ENCODE peak calls at places on chromosome 15, in six cellular contexts. O is breast epithelium, C is A549, T is astrocyte of the spinal cord, M is colonic mucosa, U is ovary. J is an unnamed sample.

GRCh38 chr15:84955089-84955848 is 26.4 kb upstream of the PDE8A start:
- DNase-seq in O (peak; percentile 69), C (peak; percentile 89), T (peak; percentile 80), M (peak; percentile 78), U (peak; percentile 83), J (peak; percentile 69)

GRCh38 chr15:79831635-79832034 is 65.2 kb downstream of the MTHFS start:
- DNase-seq in O (no peak), C (no peak), T (no peak), M (no peak), U (no peak), J (no peak)

GRCh38 chr15:69979269-69979668 is 118.4 kb downstream of the TLE3 start:
- DNase-seq in O (no peak), C (peak; percentile 62), T (no peak), M (no peak), U (no peak), J (no peak)

GRCh38 chr15:58460872-58461271 is 29.1 kb downstream of the LIPC start:
- DNase-seq in O (no peak), C (no peak), T (no peak), M (no peak), U (no peak), J (no peak)

GRCh38 chr15:70049115-70049514 is 48.6 kb downstream of the TLE3 start:
- DNase-seq in O (peak; percentile 27), C (no peak), T (no peak), M (no peak), U (peak; percentile 28), J (no peak)

GRCh38 chr15:75650908-75651809 is 3.4 kb downstream of the SNX33 start:
- DNase-seq in O (no peak), C (no peak), T (no peak), M (peak; percentile 66), U (no peak), J (no peak)

GRCh38 chr15:56495050-56495449 is 30.1 kb upstream of the MNS1 start:
- DNase-seq in O (no peak), C (no peak), T (no peak), M (peak; percentile 57), U (no peak), J (no peak)

GRCh38 chr15:59420986-59421618 is 16.9 kb upstream of the FAM81A start:
- DNase-seq in O (no peak), C (no peak), T (peak; percentile 36), M (peak; percentile 4), U (no peak), J (peak; percentile 37)

GRCh38 chr15:56076651-56077050 is 83.2 kb upstream of the NEDD4 start:
- DNase-seq in O (no peak), C (no peak), T (no peak), M (no peak), U (no peak), J (no peak)

GRCh38 chr15:51401872-51402517 is 60.5 kb downstream of the GLDN start:
- DNase-seq in O (no peak), C (peak; percentile 44), T (no peak), M (peak; percentile 38), U (no peak), J (peak; percentile 48)

GRCh38 chr15:79007066-79007465 is 62.2 kb upstream of the CTSH start:
- DNase-seq in O (no peak), C (peak; percentile 77), T (peak; percentile 24), M (peak; percentile 44), U (no peak), J (peak; percentile 59)

GRCh38 chr15:98907921-98908490 is 99.6 kb downstream of the PGPEP1L start:
- DNase-seq in O (no peak), C (no peak), T (no peak), M (no peak), U (no peak), J (no peak)

GRCh38 chr15:80801891-80802680 is 22.9 kb downstream of the CEMIP start:
- DNase-seq in O (no peak), C (no peak), T (no peak), M (peak; percentile 67), U (no peak), J (no peak)

GRCh38 chr15:73968461-73968860 is 23.6 kb downstream of the STOML1 start:
- DNase-seq in O (no peak), C (no peak), T (no peak), M (no peak), U (no peak), J (no peak)

GRCh38 chr15:73969151-73969759 is 22.8 kb downstream of the STOML1 start:
- DNase-seq in O (peak; percentile 34), C (no peak), T (no peak), M (no peak), U (no peak), J (no peak)

GRCh38 chr15:73978896-73979295 is 13.2 kb downstream of the STOML1 start:
- DNase-seq in O (no peak), C (no peak), T (no peak), M (no peak), U (no peak), J (no peak)

GRCh38 chr15:73972984-73973682 is 19.0 kb downstream of the STOML1 start:
- DNase-seq in O (peak; percentile 82), C (peak; percentile 70), T (peak; percentile 83), M (peak; percentile 89), U (peak; percentile 89), J (peak; percentile 76)
- TF ChIP-seq CTCF in O (peak; percentile 82), C (peak; percentile 73), T (peak; percentile 88), M (peak; percentile 79), U (peak; percentile 83), J (peak; percentile 91)

GRCh38 chr15:31400222-31400927 is 73.7 kb downstream of the KLF13 start:
- DNase-seq in O (no peak), C (no peak), T (no peak), M (peak; percentile 17), U (no peak), J (no peak)

GRCh38 chr15:31397851-31398661 is 71.4 kb downstream of the KLF13 start:
- DNase-seq in O (no peak), C (no peak), T (no peak), M (peak; percentile 51), U (peak; percentile 39), J (no peak)

GRCh38 chr15:31398677-31399260 is 72.1 kb downstream of the KLF13 start:
- DNase-seq in O (no peak), C (no peak), T (no peak), M (peak; percentile 76), U (peak; percentile 35), J (no peak)

GRCh38 chr15:31399544-31400171 is 73.0 kb downstream of the KLF13 start:
- DNase-seq in O (no peak), C (no peak), T (peak; percentile 55), M (peak; percentile 53), U (peak; percentile 43), J (no peak)

GRCh38 chr15:31396881-31397560 is 70.4 kb downstream of the KLF13 start:
- DNase-seq in O (peak; percentile 80), C (peak; percentile 92), T (no peak), M (peak; percentile 97), U (peak; percentile 90), J (peak; percentile 73)
- TF ChIP-seq CTCF in O (no peak), C (peak; percentile 15), T (no peak), M (no peak), U (no peak), J (no peak)

GRCh38 chr15:72365844-72366243 is 10.0 kb downstream of the HEXA start:
- DNase-seq in O (no peak), C (no peak), T (no peak), M (no peak), U (no peak), J (no peak)
- TF ChIP-seq CTCF in O (no peak), C (no peak), T (no peak), M (no peak), U (no peak), J (no peak)

GRCh38 chr15:65836665-65837064 is 32.6 kb upstream of the RAB11A start:
- DNase-seq in O (no peak), C (no peak), T (no peak), M (no peak), U (no peak), J (no peak)
- TF ChIP-seq CTCF in O (no peak), C (peak; percentile 56), T (no peak), M (no peak), U (no peak), J (no peak)

GRCh38 chr15:33234019-33234418 is 39.5 kb upstream of the FMN1 start:
- DNase-seq in O (no peak), C (peak; percentile 65), T (peak; percentile 71), M (no peak), U (no peak), J (peak; percentile 43)
- TF ChIP-seq CTCF in O (no peak), C (peak; percentile 87), T (peak; percentile 64), M (peak; percentile 12), U (no peak), J (peak; percentile 67)

DNA sequence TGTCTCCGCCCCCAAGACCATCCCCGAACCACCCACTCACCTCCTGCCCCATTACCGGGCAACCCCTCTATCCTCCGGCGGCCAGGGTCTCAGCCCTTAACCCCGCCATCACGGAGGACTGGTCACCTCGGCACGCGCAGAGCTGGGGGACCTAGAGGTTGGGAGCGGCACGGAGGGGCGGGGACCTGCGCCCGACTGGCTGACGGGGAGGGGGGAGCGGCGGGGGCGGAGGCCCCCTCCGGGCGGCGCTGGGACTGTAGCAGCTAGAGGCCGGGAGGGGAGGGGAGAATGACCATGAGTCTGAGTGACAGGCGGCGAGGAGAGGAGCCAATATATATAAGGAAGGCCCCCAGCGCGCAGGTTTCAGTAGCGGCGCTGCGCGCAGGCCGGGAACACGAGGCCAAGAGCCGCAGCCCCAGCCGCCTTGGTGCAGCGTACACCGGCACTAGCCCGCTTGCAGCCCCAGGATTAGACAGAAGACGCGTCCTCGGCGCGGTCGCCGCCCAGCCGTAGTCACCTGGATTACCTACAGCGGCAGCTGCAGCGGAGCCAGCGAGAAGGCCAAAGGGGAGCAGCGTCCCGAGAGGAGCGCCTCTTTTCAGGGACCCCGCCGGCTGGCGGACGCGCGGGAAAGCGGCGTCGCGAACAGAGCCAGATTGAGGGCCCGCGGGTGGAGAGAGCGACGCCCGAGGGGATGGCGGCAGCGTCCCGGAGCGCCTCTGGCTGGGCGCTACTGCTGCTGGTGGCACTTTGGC is at the start of gene DLL4:
- DNase-seq in O (peak; percentile 62), C (peak; percentile 73), T (peak; percentile 30), M (peak; percentile 89), U (no peak), J (peak; percentile 27)
- TF ChIP-seq CTCF in O (no peak), C (no peak), T (no peak), M (no peak), U (no peak), J (no peak)

GRCh38 chr15:68730491-68731317 is 90.0 kb downstream of the ANP32A start:
- DNase-seq in O (no peak), C (peak; percentile 68), T (peak; percentile 31), M (peak; percentile 35), U (peak; percentile 68), J (peak; percentile 44)
- TF ChIP-seq CTCF in O (no peak), C (peak; percentile 65), T (peak; percentile 48), M (peak; percentile 31), U (peak; percentile 27), J (peak; percentile 60)

DNA sequence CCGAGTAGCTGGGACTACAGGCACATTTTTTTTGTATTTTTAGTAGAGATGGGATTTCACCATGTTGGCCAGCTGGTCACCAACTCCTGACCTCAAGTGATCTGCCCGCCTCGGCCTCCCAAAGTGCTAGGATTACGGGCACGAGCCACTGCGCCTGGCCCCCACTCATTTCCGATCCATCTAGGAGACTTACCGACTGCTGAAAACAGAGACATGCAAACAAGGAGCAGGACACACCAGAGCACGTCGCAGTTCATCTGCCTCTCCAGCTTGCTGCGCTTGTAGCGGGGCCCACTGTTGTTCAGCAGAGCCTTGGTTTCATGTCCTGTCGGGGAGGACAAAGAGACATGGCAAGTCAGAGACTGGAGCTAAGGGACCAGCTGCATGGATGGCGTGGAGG is 137.4 kb downstream of the ATP10A start:
- DNase-seq in O (no peak), C (no peak), T (no peak), M (no peak), U (no peak), J (no peak)
- TF ChIP-seq CTCF in O (no peak), C (no peak), T (no peak), M (no peak), U (no peak), J (no peak)

GRCh38 chr15:95645791-95646338 is 684.6 kb upstream of the NR2F2 start:
- DNase-seq in O (no peak), C (no peak), T (no peak), M (no peak), U (no peak), J (no peak)
- TF ChIP-seq CTCF in O (no peak), C (no peak), T (no peak), M (no peak), U (no peak), J (no peak)

J was measured in AG10803.